ENCODE peak calls at places on chromosomes 11 and 22, in ten cellular contexts. Z is HEK293T; H is cardiac fibroblast; D is head of caudate nucleus; P is activated T-cell treated with anti-CD3 and anti-CD28 coated beads, Interleukin-2, amount 50 U/mL, for 72 hours; M is stimulated activated CD4-positive, alpha-beta T cell treated with anti-CD3 and anti-CD28 coated beads, Interleukin-15, amount 100 ng/mL, for 1 hour; T is KG1; E is caudate nucleus; U is right cardiac atrium; K is activated CD4-positive, alpha-beta T cell treated with anti-CD3 and anti-CD28 coated beads, Interleukin-2, amount 50 U/mL, for 48 hours. V is an unnamed sample.
A peak's percentile ranks its signal among the peaks of the same experiment; 100 is the strongest.

GRCh38 chr11:129270471-129270870 is 78.3 kb upstream of the ARHGAP32 start:
- DNase-seq in Z (no peak), H (no peak), D (no peak), P (no peak), M (no peak), T (no peak), E (no peak), U (no peak), K (no peak), V (no peak)

GRCh38 chr11:94781822-94782221 is 13.7 kb downstream of the AMOTL1 start:
- DNase-seq in Z (no peak), H (peak; percentile 96), D (no peak), P (no peak), M (no peak), T (no peak), E (no peak), U (no peak), K (no peak), V (no peak)

GRCh38 chr11:2625183-2625582 is 74.6 kb downstream of the KCNQ1OT1 start:
- DNase-seq in Z (no peak), H (no peak), D (no peak), P (no peak), M (no peak), T (no peak), E (no peak), U (no peak), K (no peak), V (no peak)

GRCh38 chr11:8263109-8263768 is 439 bp downstream of the LMO1 start:
- DNase-seq in Z (no peak), H (no peak), D (no peak), P (no peak), M (no peak), T (no peak), E (no peak), U (no peak), K (no peak), V (no peak)

GRCh38 chr11:14974723-14975587 is 2.8 kb upstream of the CALCA start:
- DNase-seq in Z (peak; percentile 39), H (peak; percentile 57), D (no peak), P (peak; percentile 75), M (no peak), T (no peak), E (no peak), U (peak; percentile 64), K (peak; percentile 79), V (peak; percentile 33)

GRCh38 chr11:66157182-66157864 is 87.3 kb downstream of the PACS1 start:
- DNase-seq in Z (no peak), H (peak; percentile 31), D (no peak), P (no peak), M (no peak), T (no peak), E (no peak), U (no peak), K (no peak), V (no peak)

GRCh38 chr11:33256031-33256807 is 962 bp upstream of the HIPK3 start:
- DNase-seq in Z (no peak), H (no peak), D (no peak), P (no peak), M (no peak), T (no peak), E (no peak), U (no peak), K (no peak), V (peak; percentile 19)

GRCh38 chr22:38968801-38969200 is 11.4 kb downstream of the APOBEC3A start:
- DNase-seq in Z (no peak), H (no peak), D (no peak), P (no peak), M (no peak), T (no peak), E (no peak), U (no peak), K (no peak), V (no peak)

GRCh38 chr22:37048133-37048532 is 3.4 kb upstream of the KCTD17 start:
- DNase-seq in Z (no peak), H (no peak), D (no peak), P (no peak), M (no peak), T (no peak), E (no peak), U (no peak), K (no peak), V (no peak)

GRCh38 chr11:106961518-106961917 is 56.8 kb downstream of the GUCY1A2 start:
- DNase-seq in Z (no peak), H (peak; percentile 95), D (no peak), P (no peak), M (no peak), T (no peak), E (no peak), U (no peak), K (no peak), V (no peak)

GRCh38 chr11:65502852-65503603 is 4.2 kb downstream of the MALAT1 start:
- DNase-seq in Z (no peak), H (peak; percentile 73), D (no peak), P (no peak), M (no peak), T (no peak), E (no peak), U (no peak), K (no peak), V (no peak)

GRCh38 chr22:49266561-49267519 is 560.8 kb downstream of the BRD1 start:
- DNase-seq in Z (no peak), H (no peak), D (no peak), P (no peak), M (no peak), T (no peak), E (no peak), U (no peak), K (no peak), V (no peak)

GRCh38 chr22:39287076-39287743 is 32.2 kb downstream of the RPL3 start:
- DNase-seq in Z (no peak), H (no peak), D (no peak), P (no peak), M (no peak), T (peak; percentile 54), E (no peak), U (no peak), K (no peak), V (no peak)

GRCh38 chr11:114026355-114026754 is 33.2 kb upstream of the ZBTB16 start:
- DNase-seq in Z (peak; percentile 60), H (peak; percentile 40), D (no peak), P (no peak), M (no peak), T (no peak), E (no peak), U (no peak), K (peak; percentile 18), V (no peak)

GRCh38 chr11:57315491-57315890 is 9.3 kb downstream of the TNKS1BP1 start:
- DNase-seq in Z (no peak), H (peak; percentile 63), D (no peak), P (no peak), M (no peak), T (peak; percentile 16), E (no peak), U (no peak), K (no peak), V (no peak)

GRCh38 chr11:45110562-45110961 is 35.9 kb upstream of the PRDM11 start:
- DNase-seq in Z (peak; percentile 69), H (peak; percentile 83), D (peak; percentile 64), P (peak; percentile 50), M (no peak), T (no peak), E (no peak), U (no peak), K (no peak), V (no peak)

GRCh38 chr22:17368727-17369552 is at the start of gene CECR2:
- DNase-seq in Z (peak; percentile 82), H (peak; percentile 61), D (peak; percentile 76), P (peak; percentile 7), M (no peak), T (no peak), E (peak; percentile 55), U (peak; percentile 81), K (peak; percentile 8), V (no peak)

GRCh38 chr22:39236321-39237275 is 8.2 kb downstream of the PDGFB start:
- DNase-seq in Z (no peak), H (peak; percentile 14), D (no peak), P (peak; percentile 54), M (no peak), T (peak; percentile 53), E (no peak), U (peak; percentile 83), K (peak; percentile 64), V (no peak)

GRCh38 chr22:29427176-29427760 is 11.1 kb upstream of the RFPL1 start:
- DNase-seq in Z (no peak), H (no peak), D (no peak), P (no peak), M (no peak), T (no peak), E (no peak), U (no peak), K (no peak), V (no peak)

GRCh38 chr22:18078329-18079041 is 695 bp downstream of the PEX26 start:
- DNase-seq in Z (peak; percentile 54), H (no peak), D (no peak), P (peak; percentile 72), M (no peak), T (peak; percentile 23), E (no peak), U (peak; percentile 72), K (peak; percentile 71), V (peak; percentile 57)

GRCh38 chr11:134385774-134386565 is 26.1 kb downstream of the B3GAT1 start:
- DNase-seq in Z (peak; percentile 38), H (no peak), D (peak; percentile 55), P (no peak), M (no peak), T (no peak), E (no peak), U (no peak), K (no peak), V (peak; percentile 25)

GRCh38 chr22:24536089-24536488 is 18.8 kb downstream of the GUCD1 start:
- DNase-seq in Z (no peak), H (no peak), D (no peak), P (no peak), M (no peak), T (no peak), E (no peak), U (no peak), K (no peak), V (no peak)

GRCh38 chr11:5364214-5364613 is 12.9 kb downstream of the OR51B6 start:
- DNase-seq in Z (no peak), H (peak; percentile 90), D (no peak), P (no peak), M (no peak), T (no peak), E (no peak), U (no peak), K (no peak), V (peak; percentile 50)

GRCh38 chr22:46450931-46451660 is 86.3 kb downstream of the CELSR1 start:
- DNase-seq in Z (no peak), H (no peak), D (peak; percentile 36), P (no peak), M (no peak), T (no peak), E (peak; percentile 39), U (no peak), K (no peak), V (no peak)

GRCh38 chr11:5004429-5005274 is 10.0 kb downstream of the OR51L1 start:
- DNase-seq in Z (peak; percentile 25), H (peak; percentile 78), D (peak; percentile 48), P (peak; percentile 29), M (no peak), T (no peak), E (no peak), U (no peak), K (peak; percentile 42), V (peak; percentile 46)

GRCh38 chr11:67160872-67161783 is 42.1 kb downstream of the KDM2A start:
- DNase-seq in Z (no peak), H (peak; percentile 33), D (no peak), P (no peak), M (no peak), T (no peak), E (no peak), U (no peak), K (no peak), V (no peak)

GRCh38 chr11:6618117-6619020 is 853 bp downstream of the TPP1 start:
- DNase-seq in Z (peak; percentile 24), H (peak; percentile 65), D (peak; percentile 69), P (peak; percentile 64), M (peak; percentile 49), T (peak; percentile 42), E (peak; percentile 12), U (peak; percentile 69), K (peak; percentile 62), V (no peak)

GRCh38 chr22:45211848-45212247 is 28.8 kb downstream of the KIAA0930 start:
- DNase-seq in Z (no peak), H (no peak), D (no peak), P (no peak), M (no peak), T (no peak), E (no peak), U (no peak), K (no peak), V (no peak)